ENCODE peak calls at places on chromosomes 5 and 9, in nine cellular contexts. S is pancreas, Y is suprapubic skin, V is heart left ventricle, B is kidney, H is IMR-90, A is adrenal gland, F is Karpas-422, R is small intestine. P is an unnamed sample. For H3K4me1, the result is how much of the 10 kb centered on the place peaks cover.

GRCh38 chr5:72202331-72202825 is 95.1 kb downstream of the MAP1B start:
- DNase-seq in S (no peak), Y (no peak), V (no peak), B (no peak), H (no peak), A (no peak), F (no peak), R (no peak), P (no peak)

GRCh38 chr9:37967272-37967581 is 63.3 kb upstream of the SLC25A51 start:
- DNase-seq in S (no peak), Y (no peak), V (no peak), B (no peak), H (no peak), A (no peak), F (no peak), R (no peak), P (no peak)

GRCh38 chr9:76557674-76558073 is 98.7 kb downstream of the GCNT1 start:
- DNase-seq in S (no peak), Y (no peak), V (no peak), B (no peak), H (peak), A (no peak), F (no peak), R (no peak), P (no peak)

GRCh38 chr5:145658435-145658834 is 176.7 kb downstream of the PRELID2 start:
- DNase-seq in S (no peak), Y (no peak), V (no peak), B (no peak), H (no peak), A (no peak), F (no peak), R (no peak), P (no peak)

GRCh38 chr9:127162046-127162445 is 39.6 kb upstream of the ANGPTL2 start:
- DNase-seq in S (no peak), Y (no peak), V (no peak), B (peak), H (peak), A (no peak), F (no peak), R (no peak), P (no peak)

GRCh38 chr5:108212775-108213346 is 169.0 kb downstream of the FBXL17 start:
- DNase-seq in S (no peak), Y (no peak), V (no peak), B (no peak), H (peak), A (no peak), F (no peak), R (no peak), P (no peak)

GRCh38 chr5:101687630-101688029 is 608.5 kb downstream of the SLCO4C1 start:
- DNase-seq in S (no peak), Y (no peak), V (no peak), B (no peak), H (no peak), A (no peak), F (no peak), R (no peak), P (no peak)

GRCh38 chr5:102582706-102583105 is 83.9 kb upstream of the SLCO6A1 start:
- DNase-seq in S (no peak), Y (no peak), V (no peak), B (no peak), H (no peak), A (no peak), F (no peak), R (no peak), P (no peak)

DNA sequence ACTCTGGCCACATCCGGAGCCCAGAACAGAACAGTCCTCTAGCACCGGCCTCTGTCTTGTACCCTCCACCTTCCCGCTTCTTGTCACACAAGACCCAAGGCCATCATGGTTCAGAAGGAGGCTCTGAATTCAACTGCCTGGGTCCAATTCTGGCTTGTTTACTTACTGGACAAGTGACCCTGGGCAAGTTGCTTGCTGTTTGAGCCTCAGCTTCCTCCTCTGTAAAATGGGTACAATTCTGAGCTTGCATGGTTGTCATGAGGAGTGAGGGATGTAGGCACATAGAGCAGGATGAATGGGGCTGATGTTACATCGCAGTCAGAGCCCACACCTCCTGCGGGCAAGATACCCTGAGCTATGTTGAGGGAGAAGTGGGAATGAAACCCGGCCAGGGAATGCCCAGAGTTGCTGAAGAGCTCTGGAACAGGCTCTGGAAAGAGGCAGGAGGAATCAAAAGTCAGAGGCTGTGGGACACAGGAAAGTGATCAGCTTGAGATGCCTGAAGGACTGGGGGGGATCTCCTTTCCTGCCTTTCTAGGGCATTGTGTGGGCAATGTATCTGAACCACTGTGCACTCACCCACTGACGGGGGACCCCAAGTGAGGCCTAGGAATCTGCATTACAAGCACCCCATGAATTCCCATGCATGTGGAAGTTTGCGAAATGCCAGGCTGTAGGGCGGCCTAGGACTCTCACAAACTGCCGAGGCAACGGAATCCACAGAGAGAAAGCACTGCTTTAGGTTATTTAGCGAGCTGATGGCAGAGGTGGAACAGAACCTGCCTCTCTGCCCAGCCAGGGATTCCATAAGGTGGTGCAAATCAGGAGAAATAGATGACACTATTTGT is 29.4 kb upstream of the IL17B start:
- DNase-seq in S (no peak), Y (no peak), V (no peak), B (no peak), H (no peak), A (no peak), F (no peak), R (no peak), P (no peak)
- H3K4me1 ChIP-seq in S (under half), Y (under half), V (under half), B (under half), H (under half), A (under half), F (under half), R (under half), P (under half)

DNA sequence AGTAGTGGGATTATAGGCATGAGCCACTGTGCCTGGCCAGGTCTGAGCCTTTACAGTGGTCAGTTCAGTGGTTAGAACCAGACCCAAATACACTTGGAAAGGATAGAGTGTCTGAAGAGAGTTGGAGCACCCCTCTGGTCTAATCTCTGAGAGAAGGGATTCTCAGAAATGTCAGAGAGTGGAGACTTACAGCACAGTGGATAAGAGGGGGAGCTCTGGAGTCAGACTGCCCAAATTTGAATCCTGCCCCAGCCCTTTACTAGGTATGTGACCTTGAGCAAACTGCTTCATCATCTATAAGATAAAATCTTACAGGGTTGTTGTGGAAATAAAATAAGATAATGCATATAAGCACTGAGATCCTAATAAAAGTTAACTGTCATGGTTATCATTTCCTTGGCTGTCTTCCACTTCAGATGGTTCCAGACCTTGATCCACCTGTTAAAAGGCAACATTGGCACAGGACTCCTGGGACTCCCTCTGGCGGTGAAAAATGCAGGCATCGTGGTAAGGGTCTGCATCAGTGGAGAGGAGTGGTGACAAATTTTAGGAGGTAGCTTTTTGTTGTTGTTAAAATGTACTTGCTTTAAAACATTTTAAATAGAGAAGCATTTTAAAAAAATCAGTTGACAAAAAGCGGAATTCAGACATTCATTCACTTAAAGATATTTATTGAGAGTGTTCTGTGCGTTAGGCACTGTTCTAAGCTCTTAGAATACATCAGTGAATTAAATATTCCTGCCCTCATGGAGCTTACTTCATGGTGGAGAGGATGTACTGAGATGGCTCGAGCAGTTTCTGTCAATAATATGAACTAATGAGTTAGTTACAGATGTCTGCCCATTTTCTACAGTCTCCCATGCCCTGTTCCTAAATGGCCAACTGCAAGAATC is 16.0 kb downstream of the SLC36A1 start:
- DNase-seq in S (no peak), Y (no peak), V (no peak), B (no peak), H (no peak), A (no peak), F (peak), R (peak), P (peak)
- H3K4me3 ChIP-seq in S (no peak), Y (no peak), V (no peak), B (no peak), H (no peak), A (no peak), F (no peak), R (no peak), P (no peak)

GRCh38 chr5:1515311-1515920 is 8.3 kb downstream of the LPCAT1 start:
- DNase-seq in S (no peak), Y (peak), V (peak), B (peak), H (no peak), A (no peak), F (no peak), R (no peak), P (peak)
- H3K27ac ChIP-seq in S (no peak), Y (no peak), V (no peak), B (no peak), H (peak), A (no peak), F (no peak), R (no peak), P (no peak)

GRCh38 chr5:53576674-53577073 is 16.2 kb downstream of the NDUFS4 start:
- DNase-seq in S (no peak), Y (no peak), V (no peak), B (no peak), H (no peak), A (no peak), F (no peak), R (no peak), P (no peak)
- H3K4me1 ChIP-seq in S (under half), Y (under half), V (under half), B (under half), H (under half), A (under half), F (under half), R (under half), P (under half)

DNA sequence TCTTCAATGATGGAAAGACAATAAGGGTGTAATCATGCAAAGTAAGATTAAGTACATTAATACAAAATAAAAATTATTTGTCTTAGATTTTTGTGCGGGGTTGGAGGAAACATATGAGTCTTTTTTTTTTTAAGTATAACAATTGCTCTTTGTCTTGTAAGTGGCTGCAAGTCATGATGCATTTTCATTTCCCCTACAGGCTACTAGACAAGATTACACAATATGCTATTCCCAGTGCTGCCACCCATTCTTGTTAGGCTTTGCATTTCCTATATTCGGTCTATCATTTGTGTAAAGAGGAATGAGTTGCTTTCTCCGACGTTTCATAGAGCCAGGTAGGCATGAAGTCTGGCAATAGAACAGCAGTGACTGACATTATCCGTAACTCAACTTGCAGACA is 294.2 kb upstream of the CYLC2 start:
- DNase-seq in S (no peak), Y (no peak), V (no peak), B (no peak), H (no peak), A (no peak), F (no peak), R (no peak), P (no peak)
- H3K4me3 ChIP-seq in S (no peak), Y (no peak), V (no peak), B (no peak), H (no peak), A (no peak), F (no peak), R (no peak), P (no peak)